ENCODE peak calls at places on chromosomes 1 and 21, in seven cellular contexts. R, H, E, A, T, X and C are unnamed samples.

GRCh38 chr1:33031506-33031905 is 5.2 kb downstream of the AK2 start:
- DNase-seq in E (no peak), T (no peak), R (no peak), H (no peak), X (no peak), A (no peak), C (no peak)

GRCh38 chr1:200638073-200638472 is 17.5 kb upstream of the KIF14 start:
- DNase-seq in X (no peak), T (no peak), E (peak; percentile 24), R (no peak), A (no peak), H (no peak), C (no peak)

GRCh38 chr1:213779228-213779627 is 208.5 kb upstream of the PROX1 start:
- DNase-seq in R (no peak), T (no peak), A (no peak), E (peak; percentile 26), X (no peak), H (no peak), C (peak; percentile 56)

GRCh38 chr1:11920239-11920903 is 5.9 kb downstream of the KIAA2013 start:
- DNase-seq in A (peak; percentile 52), R (no peak), E (no peak), X (no peak), H (no peak), T (no peak), C (no peak)

GRCh38 chr21:16978309-16978895 is 534.4 kb upstream of the CXADR start:
- DNase-seq in R (no peak), A (no peak), T (no peak), E (no peak), X (no peak), H (no peak), C (no peak)

GRCh38 chr1:36203027-36203553 is 21.2 kb upstream of the THRAP3 start:
- DNase-seq in X (no peak), H (no peak), E (no peak), T (no peak), A (no peak), R (no peak), C (no peak)

GRCh38 chr21:31537872-31538576 is 121.5 kb upstream of the SOD1 start:
- DNase-seq in R (no peak), X (no peak), H (no peak), T (no peak), E (no peak), A (no peak), C (no peak)

GRCh38 chr1:26772687-26773086 is 15.1 kb upstream of the PIGV start:
- DNase-seq in X (no peak), T (no peak), R (no peak), A (no peak), E (peak; percentile 47), H (no peak), C (no peak)

GRCh38 chr1:30645807-30646206 is 77.6 kb downstream of the MATN1 start:
- DNase-seq in A (no peak), H (no peak), X (no peak), E (no peak), R (no peak), T (no peak), C (no peak)

GRCh38 chr1:226699166-226699565 is 39.9 kb downstream of the ITPKB start:
- DNase-seq in T (no peak), X (no peak), R (no peak), H (no peak), E (no peak), A (no peak), C (no peak)

GRCh38 chr1:32172621-32173245 is 6.7 kb upstream of the TXLNA start:
- DNase-seq in X (no peak), R (no peak), A (no peak), E (no peak), H (no peak), T (no peak), C (no peak)

DNA sequence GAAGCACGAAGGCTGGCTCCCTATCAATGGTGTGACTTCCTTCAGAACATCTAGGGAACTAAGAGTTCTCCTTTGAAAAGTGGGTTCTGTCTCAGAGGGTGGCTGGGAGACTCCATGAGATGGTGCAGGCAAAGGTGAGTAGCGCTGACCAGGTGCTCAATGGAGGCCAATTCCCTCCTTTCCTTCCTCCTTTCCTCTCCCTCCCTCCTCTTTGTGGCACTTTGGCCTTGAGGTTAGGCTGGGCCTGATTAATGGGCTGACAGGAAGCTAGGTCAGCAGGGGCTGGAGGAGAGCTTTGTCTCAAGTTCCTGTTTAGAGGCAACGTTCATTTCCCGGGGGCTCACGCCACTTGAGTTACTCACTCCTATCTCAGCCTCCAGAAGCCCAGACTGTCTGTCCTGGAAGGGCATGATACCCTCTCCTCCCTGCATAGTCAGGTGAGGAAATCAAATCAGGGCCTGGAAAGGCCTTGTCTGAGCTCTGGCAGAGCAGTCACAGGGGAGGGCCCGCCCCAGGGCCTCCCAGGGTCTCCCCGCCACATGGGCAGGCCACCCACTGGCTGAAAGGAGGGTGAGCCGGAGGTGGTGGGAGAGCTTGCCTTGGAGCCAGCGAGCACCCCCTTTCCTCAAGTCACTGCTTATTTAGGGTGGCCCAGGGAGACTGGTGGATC is 58.4 kb upstream of the SSBP3 start:
- DNase-seq in X (no peak), H (no peak), E (no peak), A (no peak), T (no peak), R (no peak), C (no peak)
- TF ChIP-seq EP300 in X (no peak), H (no peak), E (no peak), A (no peak), T (no peak), R (no peak), C (no peak)

DNA sequence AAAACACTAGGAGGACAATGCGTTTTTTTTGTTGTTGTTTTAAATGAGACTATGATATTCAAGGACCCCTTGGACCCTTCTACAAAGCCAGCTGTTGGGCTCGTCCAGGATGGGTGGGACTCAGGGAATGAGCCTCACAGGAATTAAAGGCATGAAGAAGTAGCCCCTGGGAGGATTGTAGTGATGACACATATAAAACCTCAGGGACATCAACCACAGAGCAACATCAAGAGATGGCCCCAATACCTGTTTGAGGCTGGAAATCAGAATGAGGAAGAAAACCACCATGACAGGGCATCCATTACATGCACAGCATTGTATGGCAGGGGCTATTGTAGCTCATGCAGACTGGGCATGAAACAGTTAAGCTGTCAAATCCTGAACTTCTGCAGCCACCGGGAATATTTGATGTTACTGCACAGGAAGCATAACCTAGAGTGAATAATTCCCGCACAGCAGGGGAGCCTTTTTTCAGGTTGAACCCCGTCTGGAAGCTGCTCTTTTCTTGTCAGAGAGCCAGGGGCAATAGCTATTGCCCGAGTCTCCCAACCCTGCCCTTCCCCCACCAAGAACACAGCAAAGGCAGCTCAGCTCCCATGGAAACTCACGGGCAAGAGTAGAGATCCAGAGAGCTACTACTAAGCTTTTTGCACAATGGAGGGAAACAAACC is 140.2 kb upstream of the FGGY start:
- DNase-seq in R (no peak), T (no peak), H (peak; percentile 42), X (no peak), A (no peak), E (peak; percentile 67), C (no peak)
- TF ChIP-seq EP300 in R (no peak), T (no peak), H (no peak), X (no peak), A (no peak), E (peak; percentile 19), C (no peak)

DNA sequence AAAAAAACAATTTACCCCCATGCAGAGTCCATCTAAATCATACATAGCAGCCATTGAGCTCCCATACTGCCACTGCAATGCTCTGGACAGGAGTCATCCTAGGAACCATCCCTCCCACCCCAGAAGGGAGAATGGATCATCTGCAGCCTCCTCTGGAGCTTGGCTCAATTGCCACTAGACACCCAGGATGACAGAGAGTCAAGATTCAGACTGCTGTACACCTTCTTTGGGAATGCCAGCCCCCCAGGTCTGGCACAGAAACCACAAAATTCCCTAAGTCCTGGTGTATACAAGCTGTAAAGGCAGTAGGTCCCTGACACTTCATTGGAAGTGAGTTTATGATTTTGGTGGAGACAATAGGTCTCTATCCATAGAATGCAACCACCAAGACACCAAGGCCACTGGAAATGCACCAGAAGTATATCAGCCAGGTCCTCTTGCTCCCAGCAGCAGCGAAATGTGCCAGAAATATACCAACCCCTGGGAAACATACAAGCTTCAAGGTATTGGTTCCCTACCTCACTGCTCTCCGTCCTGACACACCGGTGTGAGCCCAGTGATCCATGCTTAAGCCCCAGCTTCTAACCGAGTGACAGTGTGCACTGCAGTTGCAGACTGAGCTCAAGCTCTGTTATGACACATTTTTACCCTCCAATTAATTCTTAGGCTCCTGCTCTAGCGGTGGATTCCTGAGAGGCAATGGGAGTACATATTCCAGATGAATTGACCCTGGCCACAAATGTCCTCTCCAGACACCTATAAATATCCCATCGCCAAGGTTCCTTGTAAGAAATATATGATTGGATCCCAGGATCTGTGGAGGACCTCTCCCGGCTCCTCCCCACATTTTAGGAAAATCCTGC is 4.4 kb downstream of the TAL1 start:
- DNase-seq in H (no peak), X (no peak), T (no peak), E (no peak), R (no peak), A (no peak), C (no peak)
- TF ChIP-seq EP300 in H (no peak), X (no peak), T (no peak), E (no peak), R (no peak), A (no peak), C (no peak)

GRCh38 chr1:95118019-95118499 is 904 bp downstream of the TLCD4 start:
- DNase-seq in A (no peak), R (no peak), T (no peak), E (peak; percentile 11), H (no peak), X (peak; percentile 48), C (no peak)

GRCh38 chr1:95117207-95118018 is at the start of gene TLCD4:
- DNase-seq in T (peak; percentile 6), E (peak; percentile 50), H (no peak), A (peak; percentile 78), R (peak; percentile 60), X (peak; percentile 77), C (peak; percentile 25)

GRCh38 chr1:95116666-95117206 is 419 bp upstream of the TLCD4 start:
- DNase-seq in A (peak; percentile 71), X (peak; percentile 79), T (peak; percentile 36), R (peak; percentile 60), E (peak; percentile 80), H (no peak), C (peak; percentile 77)

GRCh38 chr1:95113684-95114083 is 3.5 kb upstream of the TLCD4 start:
- DNase-seq in E (no peak), R (no peak), A (no peak), X (no peak), T (no peak), H (no peak), C (no peak)

GRCh38 chr1:95115708-95116137 is 1.4 kb upstream of the TLCD4 start:
- DNase-seq in E (no peak), H (no peak), T (no peak), R (no peak), A (no peak), X (no peak), C (peak; percentile 83)
- TF ChIP-seq EP300 in E (no peak), H (no peak), T (no peak), R (no peak), A (no peak), X (no peak), C (peak; percentile 51)